ENCODE peak calls at places on chromosome 14, in six cellular contexts. K is ACHN; V is SK-N-SH; P is cardiac fibroblast; O is activated CD8-positive, alpha-beta memory T cell treated with anti-CD3 and anti-CD28 coated beads, Interleukin-2, amount 10 ng/mL, durations not matched to agents 7 days and 5 days; N is stimulated activated CD4-positive, alpha-beta T cell treated with anti-CD3 and anti-CD28 coated beads, Interleukin-2, amount 100 ng/mL, for 48 hours. X is an unnamed sample.

GRCh38 chr14:54935958-54936357 is 33.3 kb upstream of the GCH1 start:
- DNase-seq in O (no peak), K (no peak), V (no peak), N (no peak), P (peak), X (no peak)

GRCh38 chr14:68148276-68148675 is 328.7 kb downstream of the RAD51B start:
- DNase-seq in K (no peak), P (peak), O (no peak), N (no peak), V (no peak), X (no peak)

GRCh38 chr14:89807905-89808304 is 146.6 kb downstream of the EFCAB11 start:
- DNase-seq in N (no peak), K (no peak), P (no peak), O (no peak), V (no peak), X (no peak)

GRCh38 chr14:65551019-65551643 is 138.6 kb downstream of the FUT8 start:
- DNase-seq in O (no peak), P (no peak), K (no peak), N (no peak), V (no peak), X (no peak)

GRCh38 chr14:33676135-33676566 is 274.7 kb downstream of the EGLN3 start:
- DNase-seq in K (peak), N (no peak), P (peak), O (no peak), V (peak), X (peak)

GRCh38 chr14:99427632-99428315 is 52.9 kb downstream of the SETD3 start:
- DNase-seq in P (peak), O (no peak), N (no peak), K (no peak), V (no peak), X (no peak)

GRCh38 chr14:93048843-93049242 is 66.9 kb downstream of the ITPK1 start:
- DNase-seq in V (no peak), N (no peak), K (no peak), P (no peak), O (no peak), X (no peak)

GRCh38 chr14:88904864-88905263 is 80.4 kb downstream of the TTC8 start:
- DNase-seq in V (peak), O (no peak), P (peak), N (no peak), K (no peak), X (no peak)

GRCh38 chr14:96250545-96250944 is 5.5 kb upstream of the BDKRB1 start:
- DNase-seq in O (no peak), P (no peak), V (no peak), N (no peak), K (no peak), X (no peak)

GRCh38 chr14:76920572-76921175 is 94.5 kb downstream of the LRRC74A start:
- DNase-seq in O (no peak), P (peak), V (peak), K (no peak), N (no peak), X (no peak)

GRCh38 chr14:105279642-105280361 is 21.0 kb downstream of the BRF1 start:
- DNase-seq in V (no peak), N (no peak), O (no peak), K (no peak), P (no peak), X (no peak)